ENCODE peak calls at places on chromosomes 7 and 10, in nine cellular contexts. T, A, K, P, N, F, U, Q and L are unnamed samples.

GRCh38 chr10:5575482-5576153 is 50.9 kb downstream of the CALML3 start:
- DNase-seq in T (no peak), A (peak), K (peak), P (peak), N (peak), F (peak), U (peak), Q (peak), L (no peak)

GRCh38 chr10:80322711-80323110 is 33.3 kb upstream of the MAT1A start:
- DNase-seq in T (no peak), A (no peak), K (no peak), P (no peak), N (no peak), F (no peak), U (no peak), Q (no peak), L (no peak)

GRCh38 chr7:93146465-93147127 is 1.6 kb downstream of the SAMD9L start:
- DNase-seq in T (no peak), A (no peak), K (no peak), P (no peak), N (no peak), F (no peak), U (no peak), Q (no peak), L (no peak)

GRCh38 chr10:48377751-48378585 is 71.5 kb downstream of the MAPK8 start:
- DNase-seq in T (no peak), A (no peak), K (no peak), P (no peak), N (no peak), F (no peak), U (peak), Q (no peak), L (no peak)

GRCh38 chr10:73886625-73887024 is 12.3 kb upstream of the CAMK2G start:
- DNase-seq in T (no peak), A (no peak), K (no peak), P (no peak), N (no peak), F (no peak), U (no peak), Q (no peak), L (no peak)

GRCh38 chr7:99860281-99861127 is 16.3 kb downstream of the OR2AE1 start:
- DNase-seq in T (no peak), A (peak), K (peak), P (peak), N (no peak), F (peak), U (peak), Q (peak), L (no peak)

GRCh38 chr7:92588561-92588960 is 1.6 kb downstream of the FAM133B start:
- DNase-seq in T (no peak), A (no peak), K (no peak), P (peak), N (no peak), F (no peak), U (peak), Q (no peak), L (no peak)

GRCh38 chr10:76403876-76404275 is 972.5 kb downstream of the LRMDA start:
- DNase-seq in T (no peak), A (peak), K (no peak), P (peak), N (no peak), F (no peak), U (peak), Q (no peak), L (no peak)

GRCh38 chr7:100894860-100895700 is 608 bp downstream of the ACHE start:
- DNase-seq in T (peak), A (no peak), K (peak), P (no peak), N (peak), F (no peak), U (no peak), Q (peak), L (no peak)

GRCh38 chr7:85025312-85025756 is 161.5 kb downstream of the SEMA3D start:
- DNase-seq in T (peak), A (peak), K (no peak), P (peak), N (peak), F (peak), U (no peak), Q (no peak), L (no peak)

GRCh38 chr7:109699661-109700060 is 1130.0 kb downstream of the DNAJB9 start:
- DNase-seq in T (no peak), A (no peak), K (no peak), P (no peak), N (no peak), F (no peak), U (no peak), Q (no peak), L (no peak)

GRCh38 chr7:28688651-28689050 is 269.5 kb downstream of the TRIL start:
- DNase-seq in T (no peak), A (peak), K (no peak), P (peak), N (no peak), F (peak), U (peak), Q (no peak), L (no peak)

GRCh38 chr10:86341361-86341811 is 25.2 kb downstream of the GRID1 start:
- DNase-seq in T (no peak), A (no peak), K (no peak), P (peak), N (peak), F (no peak), U (no peak), Q (no peak), L (no peak)

GRCh38 chr7:38224392-38224791 is 46.3 kb downstream of the STARD3NL start:
- DNase-seq in T (no peak), A (no peak), K (no peak), P (no peak), N (no peak), F (no peak), U (peak), Q (no peak), L (no peak)

GRCh38 chr7:77360969-77361368 is 55.2 kb downstream of the GSAP start:
- DNase-seq in T (no peak), A (no peak), K (no peak), P (no peak), N (no peak), F (no peak), U (no peak), Q (no peak), L (no peak)

GRCh38 chr10:82027711-82028110 is 152.7 kb downstream of the NRG3 start:
- DNase-seq in T (no peak), A (peak), K (no peak), P (no peak), N (no peak), F (no peak), U (no peak), Q (no peak), L (no peak)

GRCh38 chr7:28605427-28605826 is 193.1 kb downstream of the CREB5 start:
- DNase-seq in T (no peak), A (peak), K (no peak), P (peak), N (no peak), F (no peak), U (no peak), Q (no peak), L (no peak)

GRCh38 chr7:100489824-100490223 is 6.1 kb downstream of the NYAP1 start:
- DNase-seq in T (no peak), A (peak), K (peak), P (peak), N (peak), F (peak), U (peak), Q (peak), L (peak)

GRCh38 chr7:65926588-65926987 is 53.7 kb downstream of the VKORC1L1 start:
- DNase-seq in T (no peak), A (no peak), K (no peak), P (no peak), N (no peak), F (no peak), U (no peak), Q (no peak), L (no peak)

GRCh38 chr7:317643-318405 is 27.9 kb downstream of the FOXL3 start:
- DNase-seq in T (no peak), A (no peak), K (peak), P (no peak), N (peak), F (no peak), U (no peak), Q (no peak), L (no peak)

GRCh38 chr10:17380016-17380415 is 74.4 kb downstream of the ST8SIA6 start:
- DNase-seq in T (no peak), A (no peak), K (no peak), P (no peak), N (no peak), F (no peak), U (no peak), Q (no peak), L (no peak)

GRCh38 chr7:51141451-51141971 is 175.1 kb downstream of the COBL start:
- DNase-seq in T (no peak), A (peak), K (no peak), P (peak), N (no peak), F (peak), U (peak), Q (peak), L (no peak)

GRCh38 chr10:129382401-129382800 is 84.6 kb upstream of the MGMT start:
- DNase-seq in T (no peak), A (no peak), K (no peak), P (no peak), N (no peak), F (no peak), U (no peak), Q (no peak), L (no peak)

GRCh38 chr7:156612930-156613329 is 27.6 kb upstream of the RNF32 start:
- DNase-seq in T (no peak), A (no peak), K (peak), P (no peak), N (peak), F (no peak), U (no peak), Q (no peak), L (no peak)

GRCh38 chr7:92485974-92486373 is 8.2 kb upstream of the ERVW-1 start:
- DNase-seq in T (peak), A (no peak), K (no peak), P (no peak), N (no peak), F (no peak), U (no peak), Q (no peak), L (no peak)

GRCh38 chr10:17655009-17655408 is 11.1 kb downstream of the STAM start:
- DNase-seq in T (no peak), A (no peak), K (no peak), P (no peak), N (no peak), F (no peak), U (no peak), Q (no peak), L (no peak)

GRCh38 chr7:19663816-19664531 is 44.9 kb downstream of the POLR1F start:
- DNase-seq in T (no peak), A (no peak), K (no peak), P (no peak), N (no peak), F (no peak), U (no peak), Q (no peak), L (no peak)

GRCh38 chr10:49516216-49516970 is 22.5 kb downstream of the ERCC6 start:
- DNase-seq in T (no peak), A (no peak), K (no peak), P (no peak), N (no peak), F (no peak), U (no peak), Q (no peak), L (no peak)

GRCh38 chr10:49508654-49509053 is 30.3 kb downstream of the ERCC6 start:
- DNase-seq in T (no peak), A (no peak), K (no peak), P (no peak), N (no peak), F (no peak), U (no peak), Q (no peak), L (no peak)

GRCh38 chr10:49509904-49510303 is 29.0 kb downstream of the ERCC6 start:
- DNase-seq in T (no peak), A (no peak), K (no peak), P (no peak), N (no peak), F (no peak), U (no peak), Q (no peak), L (no peak)

GRCh38 chr10:49508249-49508648 is 30.7 kb downstream of the ERCC6 start:
- DNase-seq in T (no peak), A (no peak), K (no peak), P (no peak), N (no peak), F (no peak), U (no peak), Q (no peak), L (no peak)

GRCh38 chr10:49512121-49512809 is 26.7 kb downstream of the ERCC6 start:
- DNase-seq in T (no peak), A (peak), K (no peak), P (peak), N (no peak), F (peak), U (peak), Q (peak), L (no peak)
- TF ChIP-seq CTCF in T (peak), A (peak), K (peak), P (peak), N (peak), F (peak), U (peak), Q (peak), L (peak)

DNA sequence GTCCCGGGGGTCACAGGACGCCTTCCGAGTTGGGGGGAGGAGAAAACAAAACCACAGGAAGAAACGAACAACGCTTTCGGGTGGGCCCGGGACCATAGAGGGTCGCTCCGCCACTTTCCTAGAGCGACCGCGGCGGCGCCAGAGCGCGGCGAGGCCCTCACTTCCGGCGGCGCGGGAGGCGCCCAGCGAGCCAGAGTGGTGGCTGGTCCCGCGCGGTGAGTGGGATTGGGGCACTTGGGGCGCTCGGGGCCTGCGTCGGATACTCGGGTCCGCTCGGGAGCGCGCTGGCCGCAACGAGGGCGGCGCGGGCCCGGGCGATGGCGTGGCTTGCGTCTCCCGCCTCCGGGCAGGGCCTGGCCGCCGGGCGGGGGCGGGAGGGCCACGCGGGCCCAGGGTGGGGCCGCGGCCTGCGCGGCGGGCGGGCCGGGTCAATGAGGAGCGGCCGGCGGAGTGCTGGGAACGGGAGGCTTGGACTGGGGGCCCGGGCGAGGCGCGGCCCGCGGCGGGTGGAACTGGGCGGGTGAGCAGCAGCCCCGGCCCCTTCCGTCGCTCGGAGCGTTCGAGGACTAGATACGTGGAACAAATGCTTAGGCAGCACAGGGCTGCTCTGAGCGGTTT is at the start of gene ZNF22:
- DNase-seq in T (peak), A (peak), K (peak), P (peak), N (peak), F (peak), U (peak), Q (peak), L (peak)
- TF ChIP-seq CTCF in T (peak), A (peak), K (peak), P (peak), N (no peak), F (no peak), U (no peak), Q (peak), L (no peak)

GRCh38 chr7:36747251-36747968 is 23.1 kb upstream of the AOAH start:
- DNase-seq in T (no peak), A (peak), K (no peak), P (peak), N (no peak), F (peak), U (peak), Q (peak), L (no peak)
- TF ChIP-seq CTCF in T (no peak), A (no peak), K (no peak), P (no peak), N (no peak), F (no peak), U (no peak), Q (no peak), L (no peak)

GRCh38 chr10:52066383-52066782 is 247.7 kb upstream of the DKK1 start:
- DNase-seq in T (no peak), A (no peak), K (no peak), P (no peak), N (no peak), F (no peak), U (no peak), Q (no peak), L (no peak)
- TF ChIP-seq CTCF in T (no peak), A (no peak), K (no peak), P (no peak), N (no peak), F (no peak), U (no peak), Q (no peak), L (no peak)

GRCh38 chr10:132414402-132415016 is 17.5 kb downstream of the PWWP2B start:
- DNase-seq in T (no peak), A (no peak), K (peak), P (no peak), N (peak), F (no peak), U (no peak), Q (no peak), L (no peak)

GRCh38 chr10:132411561-132412253 is 14.7 kb downstream of the PWWP2B start:
- DNase-seq in T (peak), A (peak), K (peak), P (peak), N (peak), F (peak), U (peak), Q (peak), L (no peak)

GRCh38 chr10:132410779-132411532 is 14.0 kb downstream of the PWWP2B start:
- DNase-seq in T (no peak), A (no peak), K (no peak), P (no peak), N (peak), F (no peak), U (no peak), Q (no peak), L (no peak)

GRCh38 chr10:132413226-132414205 is 16.5 kb downstream of the PWWP2B start:
- DNase-seq in T (no peak), A (no peak), K (peak), P (no peak), N (peak), F (no peak), U (no peak), Q (no peak), L (no peak)

DNA sequence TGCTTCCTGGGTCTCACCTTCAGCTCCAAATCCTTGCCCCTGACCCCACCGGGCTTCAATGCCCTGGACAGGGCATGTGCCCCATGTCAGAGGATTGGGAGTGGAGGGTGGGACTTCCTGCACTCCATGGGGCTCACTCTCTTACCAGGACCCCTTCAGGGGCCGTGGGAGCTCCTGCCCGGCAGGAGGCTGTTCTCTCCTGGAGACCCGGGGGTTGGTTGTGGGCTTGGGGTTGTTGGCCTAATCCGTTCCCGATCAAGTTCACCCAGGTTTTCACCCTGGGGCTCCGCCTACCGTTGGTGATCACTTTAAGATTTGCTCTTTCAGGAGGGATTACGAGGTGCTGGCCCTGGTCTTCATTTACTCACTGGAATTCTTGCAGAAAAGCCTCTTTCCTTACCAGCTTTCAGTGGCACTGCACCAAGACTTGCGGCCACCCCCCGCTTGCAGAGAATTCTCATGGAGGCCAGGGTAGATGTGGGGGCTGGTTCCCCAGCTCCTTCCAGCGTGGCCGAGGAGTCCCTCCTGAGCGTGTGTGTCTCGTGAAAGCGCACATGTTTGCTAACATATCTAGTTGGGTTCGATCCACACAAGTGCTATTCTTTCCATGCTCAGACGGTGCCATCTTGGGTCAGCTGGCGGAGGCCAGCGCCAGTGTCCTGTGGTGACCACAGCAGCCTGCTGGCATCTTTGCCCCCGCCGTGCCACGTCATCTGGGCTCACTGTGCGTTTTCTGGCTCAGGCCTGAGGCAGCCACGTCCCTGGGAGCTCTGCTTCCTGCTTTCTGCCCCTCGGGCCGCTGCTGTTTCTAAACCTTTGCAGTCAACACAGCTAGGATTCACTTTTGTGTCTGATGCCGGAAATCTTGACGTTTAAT is 15.6 kb downstream of the PWWP2B start:
- DNase-seq in T (no peak), A (no peak), K (peak), P (no peak), N (peak), F (no peak), U (no peak), Q (no peak), L (no peak)
- TF ChIP-seq CTCF in T (no peak), A (no peak), K (no peak), P (no peak), N (no peak), F (no peak), U (no peak), Q (no peak), L (no peak)

GRCh38 chr10:69845574-69846251 is 44.0 kb downstream of the COL13A1 start:
- DNase-seq in T (peak), A (peak), K (no peak), P (peak), N (peak), F (peak), U (no peak), Q (peak), L (no peak)

GRCh38 chr10:69847883-69848282 is 46.2 kb downstream of the COL13A1 start:
- DNase-seq in T (no peak), A (no peak), K (no peak), P (no peak), N (no peak), F (no peak), U (peak), Q (no peak), L (no peak)

GRCh38 chr10:69848454-69848853 is 46.7 kb downstream of the COL13A1 start:
- DNase-seq in T (no peak), A (no peak), K (no peak), P (no peak), N (no peak), F (no peak), U (no peak), Q (no peak), L (no peak)

GRCh38 chr10:69846252-69847000 is 44.7 kb downstream of the COL13A1 start:
- DNase-seq in T (no peak), A (no peak), K (no peak), P (no peak), N (peak), F (no peak), U (no peak), Q (no peak), L (no peak)

DNA sequence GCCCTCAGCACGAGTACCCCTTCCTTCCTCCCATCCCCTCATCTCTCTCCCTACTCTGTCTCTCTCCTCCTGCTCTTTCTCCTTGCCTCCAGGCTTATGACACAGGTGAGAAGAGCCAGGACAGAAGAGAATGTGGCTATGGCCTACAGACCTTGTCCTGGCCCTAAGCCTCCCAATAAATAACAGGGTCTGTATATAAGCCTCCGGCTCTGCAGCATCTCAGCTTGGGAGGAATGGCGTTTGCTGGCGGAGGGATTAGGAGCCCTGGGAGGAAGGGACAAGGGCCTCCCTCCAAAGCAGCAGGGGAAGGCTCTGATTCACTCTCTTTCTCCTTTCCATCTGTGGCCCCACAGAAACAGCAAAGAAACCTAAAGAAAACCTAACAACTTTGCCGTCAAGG is 45.8 kb downstream of the COL13A1 start:
- DNase-seq in T (no peak), A (no peak), K (no peak), P (no peak), N (no peak), F (peak), U (no peak), Q (peak), L (no peak)
- TF ChIP-seq CTCF in T (no peak), A (no peak), K (no peak), P (no peak), N (no peak), F (no peak), U (no peak), Q (no peak), L (no peak)

GRCh38 chr7:3434611-3435010 is 133.6 kb downstream of the SDK1 start:
- DNase-seq in T (no peak), A (no peak), K (no peak), P (no peak), N (no peak), F (no peak), U (no peak), Q (no peak), L (no peak)
- TF ChIP-seq CTCF in T (no peak), A (no peak), K (no peak), P (no peak), N (no peak), F (no peak), U (no peak), Q (no peak), L (no peak)